ENCODE peak calls at places on chromosome 4, in seven cellular contexts. I is Peyer's patch, E is upper lobe of left lung, M is tibial nerve, T is heart left ventricle, J is transverse colon, L is erythroblast. W is an unnamed sample.

GRCh38 chr4:29304595-29304994 is 1415.6 kb upstream of the PCDH7 start:
- DNase-seq in I (no peak), E (no peak), M (no peak), T (no peak), J (no peak), L (no peak), W (no peak)

GRCh38 chr4:151446208-151446607 is 37.2 kb downstream of the FHIP1A start:
- DNase-seq in I (no peak), E (no peak), M (no peak), T (no peak), J (no peak), L (no peak), W (no peak)

GRCh38 chr4:121817701-121818100 is 6.0 kb downstream of the CCNA2 start:
- DNase-seq in I (no peak), E (no peak), M (no peak), T (no peak), J (no peak), L (no peak), W (no peak)

GRCh38 chr4:12852338-12853307 is 631.5 kb downstream of the RAB28 start:
- DNase-seq in I (no peak), E (no peak), M (peak), T (peak), J (no peak), L (peak), W (no peak)

GRCh38 chr4:105306820-105307219 is 160.1 kb downstream of the TET2 start:
- DNase-seq in I (no peak), E (no peak), M (no peak), T (no peak), J (no peak), L (no peak), W (no peak)

GRCh38 chr4:10015140-10015753 is 6.0 kb downstream of the SLC2A9 start:
- DNase-seq in I (no peak), E (peak), M (peak), T (no peak), J (peak), L (peak), W (peak)

GRCh38 chr4:154329268-154329858 is 162.2 kb downstream of the DCHS2 start:
- DNase-seq in I (no peak), E (no peak), M (no peak), T (no peak), J (no peak), L (no peak), W (no peak)

GRCh38 chr4:68927165-68927564 is 24.4 kb downstream of the UGT2A3 start:
- DNase-seq in I (no peak), E (no peak), M (no peak), T (no peak), J (no peak), L (no peak), W (no peak)

GRCh38 chr4:52833941-52834525 is 28.1 kb upstream of the RASL11B start:
- DNase-seq in I (no peak), E (no peak), M (no peak), T (no peak), J (no peak), L (no peak), W (no peak)

GRCh38 chr4:186825069-186825468 is 101.4 kb upstream of the FAT1 start:
- DNase-seq in I (no peak), E (no peak), M (no peak), T (no peak), J (no peak), L (no peak), W (no peak)

GRCh38 chr4:37928421-37928820 is 31.8 kb upstream of the PTTG2 start:
- DNase-seq in I (no peak), E (no peak), M (no peak), T (no peak), J (no peak), L (no peak), W (no peak)

GRCh38 chr4:125254111-125254510 is 60.6 kb upstream of the FAT4 start:
- DNase-seq in I (no peak), E (no peak), M (no peak), T (no peak), J (no peak), L (no peak), W (no peak)

GRCh38 chr4:106002979-106003378 is 107.7 kb downstream of the NPNT start:
- DNase-seq in I (no peak), E (no peak), M (no peak), T (no peak), J (no peak), L (no peak), W (no peak)

GRCh38 chr4:105952596-105952995 is 57.3 kb downstream of the NPNT start:
- DNase-seq in I (no peak), E (no peak), M (no peak), T (no peak), J (no peak), L (no peak), W (no peak)

GRCh38 chr4:168560835-168561210 is 64.0 kb downstream of the PALLD start:
- DNase-seq in I (no peak), E (no peak), M (no peak), T (no peak), J (no peak), L (no peak), W (no peak)

GRCh38 chr4:155403886-155404285 is 27.1 kb upstream of the MAP9 start:
- DNase-seq in I (no peak), E (no peak), M (no peak), T (no peak), J (no peak), L (no peak), W (no peak)

GRCh38 chr4:61201562-61202099 is 1.5 kb downstream of the ADGRL3 start:
- DNase-seq in I (no peak), E (no peak), M (no peak), T (no peak), J (no peak), L (no peak), W (no peak)

GRCh38 chr4:1305261-1305711 is 15.6 kb downstream of the MAEA start:
- DNase-seq in I (no peak), E (no peak), M (no peak), T (no peak), J (no peak), L (no peak), W (no peak)

GRCh38 chr4:11910780-11911179 is 482.1 kb upstream of the HS3ST1 start:
- DNase-seq in I (no peak), E (no peak), M (no peak), T (no peak), J (no peak), L (no peak), W (no peak)

GRCh38 chr4:137558951-137559350 is 26.7 kb upstream of the PCDH18 start:
- DNase-seq in I (no peak), E (no peak), M (no peak), T (no peak), J (no peak), L (no peak), W (no peak)

GRCh38 chr4:40121515-40121914 is 64.9 kb downstream of the N4BP2 start:
- DNase-seq in I (no peak), E (peak), M (peak), T (no peak), J (no peak), L (peak), W (no peak)

GRCh38 chr4:184114431-184114830 is 103.2 kb downstream of the ENPP6 start:
- DNase-seq in I (no peak), E (no peak), M (no peak), T (no peak), J (no peak), L (no peak), W (no peak)

GRCh38 chr4:88827442-88827841 is 129.8 kb upstream of the NAP1L5 start:
- DNase-seq in I (no peak), E (no peak), M (no peak), T (no peak), J (no peak), L (peak), W (no peak)

GRCh38 chr4:88822034-88822433 is 124.4 kb upstream of the NAP1L5 start:
- DNase-seq in I (no peak), E (no peak), M (no peak), T (no peak), J (no peak), L (no peak), W (no peak)

GRCh38 chr4:88820723-88821368 is 123.2 kb upstream of the NAP1L5 start:
- DNase-seq in I (no peak), E (no peak), M (no peak), T (no peak), J (no peak), L (no peak), W (no peak)

GRCh38 chr4:88818650-88819470 is 121.2 kb upstream of the NAP1L5 start:
- DNase-seq in I (peak), E (peak), M (peak), T (peak), J (peak), L (peak), W (peak)

GRCh38 chr4:88823058-88823919 is 125.7 kb upstream of the NAP1L5 start:
- DNase-seq in I (peak), E (peak), M (peak), T (peak), J (peak), L (peak), W (peak)
- TF ChIP-seq POLR2A in I (peak), E (no peak), M (peak), T (peak), J (peak), L (peak), W (peak)

DNA sequence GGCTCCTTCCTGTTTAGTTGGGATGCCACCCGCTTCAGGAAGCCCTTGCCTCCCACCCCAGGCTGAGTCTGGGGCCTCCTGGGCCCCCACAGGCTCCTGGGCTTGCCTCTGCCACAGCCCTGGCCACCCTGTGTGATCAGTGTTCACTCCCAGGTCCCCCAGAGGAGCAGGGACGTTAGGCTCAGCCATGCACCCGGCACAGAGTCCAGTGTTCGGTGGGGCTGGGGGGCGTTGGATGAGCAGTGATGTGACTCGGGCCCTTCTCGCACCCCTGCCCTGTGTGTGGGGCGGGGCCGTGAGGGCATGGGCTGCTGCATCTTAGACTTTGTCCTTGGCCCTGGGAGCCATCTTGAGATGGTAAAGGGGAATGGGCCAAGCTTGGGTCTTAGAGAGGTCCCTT is 29.9 kb upstream of the HTRA3 start:
- DNase-seq in I (no peak), E (no peak), M (no peak), T (no peak), J (no peak), L (no peak), W (no peak)
- TF ChIP-seq POLR2A in I (no peak), E (no peak), M (no peak), T (no peak), J (no peak), L (no peak), W (no peak)

GRCh38 chr4:134585972-134586371 is 384.4 kb upstream of the PABPC4L start:
- DNase-seq in I (no peak), E (no peak), M (no peak), T (no peak), J (no peak), L (no peak), W (no peak)
- TF ChIP-seq POLR2A in I (no peak), E (no peak), M (no peak), T (no peak), J (no peak), L (no peak), W (no peak)

DNA sequence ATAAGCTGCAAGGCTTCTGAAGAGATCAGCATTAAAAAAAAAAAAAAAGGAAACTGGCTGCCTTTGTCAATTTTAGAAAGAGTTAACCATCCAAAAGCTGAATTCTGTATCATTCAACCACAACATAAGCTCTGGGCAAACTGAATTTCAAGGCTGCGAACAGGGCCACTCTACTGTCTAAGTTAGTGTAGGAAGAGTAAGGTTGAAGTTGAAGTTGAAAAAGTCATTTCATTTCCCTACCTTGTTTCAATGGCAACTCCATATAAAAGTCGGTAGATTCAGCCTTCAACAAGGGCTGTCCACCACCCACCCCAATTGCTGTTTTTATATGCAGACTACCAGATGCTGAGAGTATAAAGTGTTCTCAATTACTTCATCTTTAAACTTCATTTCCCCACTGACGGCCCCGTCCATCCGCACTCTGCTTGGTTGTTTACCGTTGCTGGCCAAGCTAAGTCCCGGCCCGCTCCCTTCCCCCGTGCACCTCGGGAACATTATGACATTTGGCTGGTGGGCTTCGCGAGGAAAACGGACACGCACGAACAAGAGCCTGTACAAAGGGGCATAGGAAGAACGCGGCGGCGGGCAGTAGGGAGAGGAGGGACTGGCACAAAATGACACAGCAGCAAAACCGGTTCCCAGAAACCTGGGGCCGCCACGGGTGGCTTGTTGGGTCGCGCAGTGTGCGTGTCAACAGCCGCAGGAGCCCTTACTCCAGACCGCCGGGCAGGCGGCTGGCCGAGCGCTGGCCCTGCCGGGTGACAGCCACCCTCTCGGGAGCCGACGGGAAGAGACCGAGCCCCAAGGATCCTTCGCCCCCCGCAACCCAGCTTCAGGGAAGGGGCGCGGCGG is 1.4 kb upstream of the LIN54 start:
- DNase-seq in I (peak), E (peak), M (no peak), T (peak), J (peak), L (peak), W (no peak)
- TF ChIP-seq POLR2A in I (no peak), E (no peak), M (no peak), T (no peak), J (no peak), L (no peak), W (no peak)

DNA sequence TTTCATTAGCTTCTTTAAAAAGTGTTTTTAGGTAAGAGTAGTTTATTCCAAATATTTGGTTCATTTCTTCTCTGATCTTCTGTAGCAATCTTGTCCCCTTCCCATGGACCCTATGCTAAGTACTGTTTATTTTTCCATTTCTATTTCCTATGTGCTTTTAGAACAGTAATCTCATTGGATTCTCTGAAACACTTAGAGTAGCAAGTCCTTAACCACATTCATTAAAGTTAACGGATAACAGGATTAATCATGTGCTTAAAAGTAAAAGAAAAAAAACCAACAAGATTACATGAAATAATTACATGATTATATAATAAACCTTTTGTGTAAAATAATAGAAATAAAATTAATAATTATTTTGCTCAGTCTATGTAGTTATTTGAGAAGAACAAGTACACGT is 929.7 kb downstream of the C4orf33 start:
- DNase-seq in I (no peak), E (no peak), M (no peak), T (no peak), J (no peak), L (no peak), W (no peak)
- TF ChIP-seq POLR2A in I (no peak), E (no peak), M (no peak), T (no peak), J (no peak), L (no peak), W (no peak)

GRCh38 chr4:120616-121015 is 3.7 kb upstream of the ZNF718 start:
- DNase-seq in I (no peak), E (no peak), M (no peak), T (no peak), J (no peak), L (no peak), W (peak)

GRCh38 chr4:121408-122084 is 2.8 kb upstream of the ZNF718 start:
- DNase-seq in I (no peak), E (peak), M (no peak), T (no peak), J (no peak), L (no peak), W (peak)

GRCh38 chr4:125833-126232 is 1.5 kb downstream of the ZNF718 start:
- DNase-seq in I (no peak), E (no peak), M (no peak), T (no peak), J (no peak), L (no peak), W (no peak)

GRCh38 chr4:125085-125820 is 952 bp downstream of the ZNF718 start:
- DNase-seq in I (peak), E (peak), M (no peak), T (peak), J (peak), L (peak), W (no peak)

DNA sequence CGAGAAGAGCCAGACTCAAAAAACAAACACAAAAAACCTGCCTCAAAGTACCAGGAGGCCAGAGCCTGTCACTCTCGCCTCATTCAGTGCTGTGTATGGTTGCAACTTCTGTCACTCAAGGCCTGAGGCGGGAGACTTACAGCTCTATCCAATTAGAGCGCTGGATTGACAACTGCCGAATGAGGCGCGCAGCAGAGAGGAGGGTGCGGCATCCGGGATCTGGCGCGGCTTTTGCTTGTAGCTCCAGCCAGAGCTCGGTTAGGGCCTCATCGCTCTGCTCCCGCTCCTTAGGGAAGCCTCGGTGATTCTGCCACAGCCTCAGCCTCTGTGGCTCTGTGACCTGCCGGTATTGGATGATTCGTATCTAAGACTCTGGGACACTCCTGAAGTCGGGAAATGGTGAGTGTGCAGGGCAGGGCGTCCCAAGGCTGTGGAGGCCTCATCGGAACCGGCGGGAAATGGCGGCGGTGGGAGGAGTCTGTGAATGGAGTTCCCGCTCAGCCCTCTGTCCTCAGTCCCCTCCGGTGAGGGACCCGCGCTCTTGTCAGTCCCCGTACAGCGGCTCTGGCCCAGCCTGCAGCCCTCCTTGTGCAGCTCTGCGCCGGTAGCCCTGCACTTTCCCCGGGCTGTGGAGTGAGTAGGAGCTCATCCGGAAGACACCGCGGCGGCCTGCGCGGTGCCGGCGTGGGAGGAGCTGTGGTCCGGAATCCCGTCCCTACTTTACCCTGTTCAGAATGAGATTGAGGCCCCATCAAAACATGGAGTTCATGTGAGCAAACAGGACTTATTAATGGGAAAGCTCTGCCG is at the start of gene ZNF718:
- DNase-seq in I (peak), E (peak), M (peak), T (peak), J (peak), L (peak), W (peak)
- TF ChIP-seq POLR2A in I (peak), E (no peak), M (peak), T (peak), J (peak), L (peak), W (peak)

DNA sequence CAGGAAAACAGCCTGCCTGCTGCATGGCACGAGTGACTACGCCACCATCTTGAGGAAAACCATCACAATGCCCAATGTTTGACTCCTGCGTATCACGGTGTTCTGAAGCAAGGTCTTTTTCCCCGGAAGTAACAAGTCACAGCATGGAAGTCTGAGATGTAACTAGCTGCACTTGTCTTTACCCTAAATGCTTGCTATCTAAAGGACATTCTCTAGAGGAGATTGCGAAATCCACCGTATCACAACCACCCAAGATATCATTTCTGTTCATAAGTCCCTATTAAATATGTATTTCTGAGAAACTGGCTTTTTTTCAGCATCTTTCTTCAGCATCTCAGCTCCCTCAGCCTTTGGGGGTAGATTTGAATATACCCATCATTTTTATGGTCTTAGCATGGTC is 1565.1 kb downstream of the ARAP2 start:
- DNase-seq in I (no peak), E (no peak), M (no peak), T (no peak), J (no peak), L (no peak), W (no peak)
- TF ChIP-seq POLR2A in I (no peak), E (no peak), M (no peak), T (no peak), J (no peak), L (no peak), W (no peak)

DNA sequence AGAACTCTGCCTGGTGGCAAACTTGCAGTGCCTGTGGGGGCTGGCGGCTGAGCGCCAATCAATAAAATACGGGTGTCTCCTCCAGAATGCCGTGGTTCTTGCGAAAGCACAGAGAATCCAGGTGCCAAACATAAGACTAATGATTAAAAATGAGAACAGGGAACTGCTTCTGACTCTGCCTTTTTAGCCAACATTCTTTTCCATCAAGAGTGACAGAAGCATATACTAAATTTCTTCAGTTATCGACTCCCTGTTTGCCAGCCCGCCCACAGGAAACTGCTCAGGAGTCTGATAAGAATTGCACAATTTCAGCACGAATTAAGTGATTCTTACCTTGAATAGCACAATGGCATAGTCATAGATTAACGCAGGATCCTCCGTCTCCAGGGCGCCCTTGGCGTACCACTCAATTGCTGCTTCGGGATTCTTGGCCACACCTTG is 74.9 kb downstream of the SEL1L3 start:
- DNase-seq in I (no peak), E (peak), M (no peak), T (no peak), J (no peak), L (no peak), W (no peak)
- TF ChIP-seq POLR2A in I (no peak), E (no peak), M (no peak), T (no peak), J (no peak), L (no peak), W (no peak)

GRCh38 chr4:48779095-48779997 is 733 bp downstream of the FRYL start:
- DNase-seq in I (peak), E (peak), M (peak), T (peak), J (peak), L (peak), W (peak)

GRCh38 chr4:48781968-48782367 is 1.9 kb upstream of the FRYL start:
- DNase-seq in I (no peak), E (no peak), M (no peak), T (no peak), J (no peak), L (no peak), W (no peak)

GRCh38 chr4:48780867-48781219 is 764 bp upstream of the FRYL start:
- DNase-seq in I (peak), E (no peak), M (peak), T (peak), J (peak), L (peak), W (no peak)

GRCh38 chr4:48778431-48779094 is 1.5 kb downstream of the FRYL start:
- DNase-seq in I (no peak), E (no peak), M (no peak), T (no peak), J (no peak), L (peak), W (no peak)

GRCh38 chr4:48779998-48780866 is at the start of gene FRYL:
- DNase-seq in I (peak), E (peak), M (peak), T (peak), J (peak), L (peak), W (peak)
- TF ChIP-seq POLR2A in I (peak), E (no peak), M (peak), T (peak), J (peak), L (peak), W (no peak)

W was measured in H1.